ENCODE peak calls at places on chromosomes 5 and 9, in four cellular contexts. One of them, this sample, is unnamed.

GRCh38 chr9:99416007-99416406 is 193.9 kb downstream of the SEC61B start:
- DNase-seq in HL-60: no peak
- DNase-seq in heart right ventricle: no peak
- DNase-seq in upper lobe of left lung: no peak
- DNase-seq in this sample: no peak

GRCh38 chr9:100011062-100011681 is 87.6 kb downstream of the ERP44 start:
- DNase-seq in heart right ventricle: no peak
- DNase-seq in upper lobe of left lung: no peak
- DNase-seq in HL-60: peak; percentile 55
- DNase-seq in this sample: no peak

GRCh38 chr5:158976035-158976434 is 123.7 kb downstream of the EBF1 start:
- DNase-seq in heart right ventricle: no peak
- DNase-seq in upper lobe of left lung: no peak
- DNase-seq in HL-60: no peak
- DNase-seq in this sample: no peak

GRCh38 chr9:128555180-128555721 is 2.9 kb downstream of the SPTAN1 start:
- DNase-seq in upper lobe of left lung: no peak
- DNase-seq in HL-60: no peak
- DNase-seq in heart right ventricle: no peak
- DNase-seq in this sample: peak; percentile 20

GRCh38 chr9:35870351-35870923 is at the start of gene OR13J1:
- DNase-seq in HL-60: no peak
- DNase-seq in upper lobe of left lung: no peak
- DNase-seq in heart right ventricle: no peak
- DNase-seq in this sample: no peak

GRCh38 chr9:13963005-13963653 is 350.8 kb downstream of the NFIB start:
- DNase-seq in upper lobe of left lung: no peak
- DNase-seq in heart right ventricle: no peak
- DNase-seq in HL-60: no peak
- DNase-seq in this sample: no peak

GRCh38 chr5:102755691-102756371 is 726 bp downstream of the PAM start:
- DNase-seq in HL-60: peak; percentile 52
- DNase-seq in upper lobe of left lung: peak; percentile 17
- DNase-seq in heart right ventricle: peak; percentile 43
- DNase-seq in this sample: peak; percentile 71

GRCh38 chr5:54415896-54416640 is 39.4 kb upstream of the HSPB3 start:
- DNase-seq in heart right ventricle: no peak
- DNase-seq in upper lobe of left lung: no peak
- DNase-seq in HL-60: no peak
- DNase-seq in this sample: no peak

GRCh38 chr9:4987996-4988421 is 2.9 kb downstream of the JAK2 start:
- DNase-seq in heart right ventricle: no peak
- DNase-seq in HL-60: peak; percentile 68
- DNase-seq in upper lobe of left lung: no peak
- DNase-seq in this sample: peak; percentile 52

GRCh38 chr9:127059648-127060365 is 62.6 kb downstream of the ANGPTL2 start:
- DNase-seq in heart right ventricle: no peak
- DNase-seq in HL-60: no peak
- DNase-seq in upper lobe of left lung: no peak
- DNase-seq in this sample: no peak

GRCh38 chr9:8589476-8589875 is 789.9 kb upstream of the DMAC1 start:
- DNase-seq in heart right ventricle: no peak
- DNase-seq in upper lobe of left lung: no peak
- DNase-seq in HL-60: no peak
- DNase-seq in this sample: no peak

GRCh38 chr9:135217836-135218235 is 130.4 kb downstream of the OLFM1 start:
- DNase-seq in upper lobe of left lung: no peak
- DNase-seq in HL-60: no peak
- DNase-seq in heart right ventricle: peak; percentile 6
- DNase-seq in this sample: no peak

GRCh38 chr5:32996336-32996735 is 285.2 kb downstream of the NPR3 start:
- DNase-seq in HL-60: no peak
- DNase-seq in upper lobe of left lung: no peak
- DNase-seq in heart right ventricle: no peak
- DNase-seq in this sample: no peak

GRCh38 chr9:94611638-94612068 is 18.0 kb upstream of the FBP2 start:
- DNase-seq in heart right ventricle: no peak
- DNase-seq in HL-60: peak; percentile 5
- DNase-seq in upper lobe of left lung: no peak
- DNase-seq in this sample: no peak

GRCh38 chr9:131674425-131675421 is 65.2 kb downstream of the RAPGEF1 start:
- DNase-seq in HL-60: no peak
- DNase-seq in upper lobe of left lung: peak; percentile 74
- DNase-seq in heart right ventricle: peak; percentile 37
- DNase-seq in this sample: no peak

GRCh38 chr5:33969572-33970452 is 14.7 kb downstream of the SLC45A2 start:
- DNase-seq in heart right ventricle: no peak
- DNase-seq in upper lobe of left lung: no peak
- DNase-seq in HL-60: peak; percentile 8
- DNase-seq in this sample: peak; percentile 35

GRCh38 chr5:173327948-173328895 is at the start of gene STC2:
- DNase-seq in HL-60: peak; percentile 31
- DNase-seq in upper lobe of left lung: peak; percentile 88
- DNase-seq in heart right ventricle: peak; percentile 81
- DNase-seq in this sample: peak; percentile 95

GRCh38 chr5:109917966-109918365 is 228.2 kb downstream of the MAN2A1 start:
- DNase-seq in HL-60: no peak
- DNase-seq in upper lobe of left lung: no peak
- DNase-seq in heart right ventricle: no peak
- DNase-seq in this sample: no peak
- H3K4me3 ChIP-seq in HL-60: no peak overlapping the region
- H3K4me3 ChIP-seq in upper lobe of left lung: no peak overlapping the region
- H3K4me3 ChIP-seq in heart right ventricle: no peak overlapping the region
- H3K4me3 ChIP-seq in this sample: no peak overlapping the region

DNA sequence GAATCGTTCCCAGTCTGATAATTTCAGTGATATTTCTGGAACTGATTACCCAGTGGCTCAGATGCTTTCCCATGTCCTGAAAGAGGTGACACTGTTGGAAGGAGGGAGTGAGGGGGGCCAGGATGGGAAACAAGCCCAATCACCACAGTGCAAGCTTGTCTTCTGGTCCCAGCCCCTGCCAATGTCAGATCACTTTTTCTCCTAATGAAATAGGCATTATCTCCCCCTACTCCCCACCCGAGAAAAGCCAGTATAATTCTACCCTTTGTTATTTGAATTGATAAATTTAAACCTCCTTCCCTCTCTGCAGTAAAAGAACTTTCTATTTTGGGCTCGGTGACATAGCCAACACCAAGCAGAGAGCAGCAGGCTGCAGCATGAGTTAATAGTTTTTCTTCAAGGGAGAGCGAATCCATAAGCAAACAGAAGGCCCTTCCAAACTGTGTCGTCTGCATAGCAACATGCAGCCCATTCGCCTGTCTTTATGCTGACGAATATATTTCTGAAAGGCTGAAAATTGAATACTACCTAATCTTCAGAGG is 14.6 kb upstream of the PPP2CA start:
- DNase-seq in upper lobe of left lung: no peak
- DNase-seq in HL-60: no peak
- DNase-seq in heart right ventricle: no peak
- DNase-seq in this sample: peak; percentile 46
- H3K27ac ChIP-seq in upper lobe of left lung: no peak overlapping the region
- H3K27ac ChIP-seq in HL-60: no peak overlapping the region
- H3K27ac ChIP-seq in heart right ventricle: peak overlapping the region; percentile 78
- H3K27ac ChIP-seq in this sample: peak overlapping the region; percentile 30

GRCh38 chr5:119158144-119158543 is 87.3 kb downstream of the DMXL1 start:
- DNase-seq in heart right ventricle: no peak
- DNase-seq in upper lobe of left lung: no peak
- DNase-seq in HL-60: no peak
- DNase-seq in this sample: no peak
- H3K4me3 ChIP-seq in heart right ventricle: no peak overlapping the region
- H3K4me3 ChIP-seq in upper lobe of left lung: no peak overlapping the region
- H3K4me3 ChIP-seq in HL-60: no peak overlapping the region
- H3K4me3 ChIP-seq in this sample: no peak overlapping the region

GRCh38 chr5:157473383-157474370 is 13.7 kb downstream of the NIPAL4 start:
- DNase-seq in upper lobe of left lung: no peak
- DNase-seq in heart right ventricle: no peak
- DNase-seq in HL-60: no peak
- DNase-seq in this sample: no peak
- H3K27ac ChIP-seq in upper lobe of left lung: no peak overlapping the region
- H3K27ac ChIP-seq in heart right ventricle: no peak overlapping the region
- H3K27ac ChIP-seq in HL-60: no peak overlapping the region
- H3K27ac ChIP-seq in this sample: no peak overlapping the region

GRCh38 chr5:174409070-174409469 is 315.3 kb upstream of the MSX2 start:
- DNase-seq in HL-60: peak; percentile 64
- DNase-seq in upper lobe of left lung: no peak
- DNase-seq in heart right ventricle: no peak
- DNase-seq in this sample: no peak
- H3K4me3 ChIP-seq in HL-60: no peak overlapping the region
- H3K4me3 ChIP-seq in upper lobe of left lung: no peak overlapping the region
- H3K4me3 ChIP-seq in heart right ventricle: no peak overlapping the region
- H3K4me3 ChIP-seq in this sample: no peak overlapping the region

GRCh38 chr9:133562611-133563285 is 28.2 kb downstream of the ADAMTSL2 start:
- DNase-seq in upper lobe of left lung: peak; percentile 81
- DNase-seq in heart right ventricle: no peak
- DNase-seq in HL-60: no peak
- DNase-seq in this sample: no peak

GRCh38 chr9:133564451-133564850 is 29.9 kb downstream of the ADAMTSL2 start:
- DNase-seq in heart right ventricle: no peak
- DNase-seq in upper lobe of left lung: no peak
- DNase-seq in HL-60: no peak
- DNase-seq in this sample: no peak

GRCh38 chr9:133561976-133562554 is 27.6 kb downstream of the ADAMTSL2 start:
- DNase-seq in heart right ventricle: no peak
- DNase-seq in upper lobe of left lung: peak; percentile 63
- DNase-seq in HL-60: no peak
- DNase-seq in this sample: no peak

GRCh38 chr9:133560944-133561343 is 26.4 kb downstream of the ADAMTSL2 start:
- DNase-seq in HL-60: no peak
- DNase-seq in heart right ventricle: no peak
- DNase-seq in upper lobe of left lung: peak; percentile 77
- DNase-seq in this sample: no peak

DNA sequence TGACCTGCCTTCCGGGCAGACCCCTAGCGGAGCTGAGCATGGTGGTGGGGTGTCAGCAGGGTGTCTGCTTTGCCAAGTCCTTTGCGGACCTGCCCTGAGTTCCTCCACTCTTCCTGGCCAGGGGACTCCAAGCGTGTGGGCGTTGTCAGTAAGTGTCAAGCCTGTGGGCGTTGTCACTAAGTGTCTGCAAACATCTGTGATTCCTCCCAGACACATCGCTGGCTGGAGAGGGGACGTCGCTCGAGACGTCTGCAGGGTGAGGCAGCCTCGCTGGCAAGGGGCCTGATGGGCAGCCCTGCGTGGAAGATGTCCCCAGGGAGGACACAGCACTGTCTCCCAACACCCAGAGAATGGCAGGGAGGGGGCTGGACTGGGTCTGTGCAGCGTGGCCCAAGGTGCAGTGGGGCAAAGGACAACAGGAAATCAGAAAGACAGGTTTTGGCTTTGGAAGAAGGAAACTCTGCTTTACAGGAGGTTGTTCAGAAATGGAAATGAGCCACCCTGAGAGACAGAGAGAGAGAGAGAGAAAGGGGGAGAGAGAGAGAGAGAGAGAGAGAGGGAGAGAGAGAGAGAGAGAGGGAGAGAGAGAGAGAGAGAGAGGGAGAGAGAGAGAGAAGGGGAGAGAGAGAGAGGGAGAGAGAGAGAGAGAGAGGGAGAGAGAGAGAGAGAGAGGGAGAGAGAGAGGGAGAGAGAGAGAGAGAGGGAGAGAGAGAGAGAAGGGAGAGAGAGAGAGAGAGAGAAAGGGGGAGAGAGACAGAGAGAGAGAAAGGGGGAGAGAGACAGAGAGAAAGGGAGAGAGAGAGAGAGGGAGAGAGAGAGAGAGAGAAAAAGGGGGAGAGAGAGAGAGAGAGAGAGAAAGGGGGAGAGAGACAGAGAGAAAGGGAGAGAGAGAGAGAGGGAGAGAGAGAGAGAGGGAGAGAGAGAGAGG is 29.0 kb downstream of the ADAMTSL2 start:
- DNase-seq in upper lobe of left lung: peak; percentile 81
- DNase-seq in heart right ventricle: peak; percentile 73
- DNase-seq in HL-60: no peak
- DNase-seq in this sample: no peak
- H3K27ac ChIP-seq in upper lobe of left lung: no peak overlapping the region
- H3K27ac ChIP-seq in heart right ventricle: no peak overlapping the region
- H3K27ac ChIP-seq in HL-60: no peak overlapping the region
- H3K27ac ChIP-seq in this sample: peak overlapping the region; percentile 12

GRCh38 chr5:76081811-76082783 is 1.1 kb upstream of the SV2C start:
- DNase-seq in HL-60: no peak
- DNase-seq in upper lobe of left lung: peak; percentile 73
- DNase-seq in heart right ventricle: no peak
- DNase-seq in this sample: no peak
- H3K4me3 ChIP-seq in HL-60: no peak overlapping the region
- H3K4me3 ChIP-seq in upper lobe of left lung: no peak overlapping the region
- H3K4me3 ChIP-seq in heart right ventricle: no peak overlapping the region
- H3K4me3 ChIP-seq in this sample: no peak overlapping the region

GRCh38 chr5:2747372-2748179 is 3.9 kb downstream of the IRX2 start:
- DNase-seq in HL-60: no peak
- DNase-seq in upper lobe of left lung: peak; percentile 70
- DNase-seq in heart right ventricle: no peak
- DNase-seq in this sample: no peak

GRCh38 chr5:2746642-2747041 is 4.8 kb downstream of the IRX2 start:
- DNase-seq in heart right ventricle: no peak
- DNase-seq in upper lobe of left lung: no peak
- DNase-seq in HL-60: no peak
- DNase-seq in this sample: no peak

GRCh38 chr5:2749514-2750025 is 1.9 kb downstream of the IRX2 start:
- DNase-seq in HL-60: no peak
- DNase-seq in upper lobe of left lung: peak; percentile 84
- DNase-seq in heart right ventricle: no peak
- DNase-seq in this sample: no peak

GRCh38 chr5:2748841-2749513 is 2.5 kb downstream of the IRX2 start:
- DNase-seq in HL-60: no peak
- DNase-seq in heart right ventricle: no peak
- DNase-seq in upper lobe of left lung: peak; percentile 87
- DNase-seq in this sample: no peak

DNA sequence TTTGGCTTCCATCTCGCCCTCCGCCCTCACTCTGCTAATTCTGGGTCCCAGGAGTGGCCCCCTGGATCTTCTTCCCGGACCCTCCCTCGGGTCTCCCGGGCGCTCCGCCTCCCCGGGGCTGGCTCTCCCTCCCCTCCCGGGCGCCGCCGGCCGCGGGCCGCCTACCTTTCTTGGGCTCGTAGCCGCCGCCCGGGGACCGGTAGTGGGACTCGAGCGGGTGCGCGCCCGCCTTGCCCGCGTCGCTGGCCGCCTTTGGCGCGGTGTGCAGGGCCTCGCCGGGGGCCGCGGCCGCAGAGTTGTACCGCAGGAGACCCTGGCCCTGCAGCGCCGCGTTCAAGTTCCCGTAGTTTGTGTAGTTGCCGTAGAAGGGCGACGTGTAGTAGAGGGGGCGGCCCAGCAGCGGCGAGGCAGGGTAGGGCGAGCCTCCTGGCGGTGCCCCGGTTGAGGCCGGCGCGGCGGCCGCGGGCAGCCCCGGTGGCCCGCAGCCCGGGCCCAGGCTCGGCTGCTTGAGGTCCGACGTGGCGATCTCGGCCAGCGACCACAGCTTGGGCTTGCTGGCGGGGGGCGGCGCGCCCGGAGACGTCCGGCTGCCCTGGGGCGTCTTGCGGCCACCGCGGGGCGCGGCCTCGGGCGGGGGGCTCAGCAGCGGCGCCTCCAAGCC is 3.2 kb downstream of the IRX2 start:
- DNase-seq in HL-60: no peak
- DNase-seq in upper lobe of left lung: peak; percentile 84
- DNase-seq in heart right ventricle: no peak
- DNase-seq in this sample: no peak
- H3K27ac ChIP-seq in HL-60: no peak overlapping the region
- H3K27ac ChIP-seq in upper lobe of left lung: peak overlapping the region; percentile 82
- H3K27ac ChIP-seq in heart right ventricle: no peak overlapping the region
- H3K27ac ChIP-seq in this sample: no peak overlapping the region

This sample was measured in body of pancreas.